ENCODE peak calls at places on chromosomes 2 and 18, in eight cellular contexts. One of them, this sample, is unnamed.

GRCh38 chr2:236507393-236508085 is 62.1 kb upstream of the ACKR3 start:
- DNase-seq in A549: no peak
- DNase-seq in K562: no peak
- DNase-seq in HCT116: no peak
- DNase-seq in IMR-90: no peak
- DNase-seq in HepG2: no peak
- DNase-seq in H1: peak; percentile 50
- DNase-seq in GM12878: no peak
- DNase-seq in this sample: peak; percentile 90

GRCh38 chr18:6159426-6159825 is 255.3 kb downstream of the L3MBTL4 start:
- DNase-seq in IMR-90: no peak
- DNase-seq in K562: no peak
- DNase-seq in GM12878: no peak
- DNase-seq in HepG2: no peak
- DNase-seq in A549: no peak
- DNase-seq in H1: no peak
- DNase-seq in HCT116: no peak
- DNase-seq in this sample: no peak

GRCh38 chr2:221102896-221103688 is 469.0 kb downstream of the EPHA4 start:
- DNase-seq in HCT116: no peak
- DNase-seq in K562: no peak
- DNase-seq in HepG2: no peak
- DNase-seq in GM12878: no peak
- DNase-seq in A549: no peak
- DNase-seq in IMR-90: no peak
- DNase-seq in H1: no peak
- DNase-seq in this sample: no peak

GRCh38 chr2:201266629-201267028 is 6.3 kb downstream of the CASP8 start:
- DNase-seq in A549: no peak
- DNase-seq in HCT116: no peak
- DNase-seq in IMR-90: no peak
- DNase-seq in HepG2: no peak
- DNase-seq in K562: no peak
- DNase-seq in H1: no peak
- DNase-seq in GM12878: no peak
- DNase-seq in this sample: no peak

GRCh38 chr2:98388601-98389247 is 42.5 kb downstream of the CNGA3 start:
- DNase-seq in HCT116: no peak
- DNase-seq in IMR-90: no peak
- DNase-seq in K562: no peak
- DNase-seq in HepG2: no peak
- DNase-seq in GM12878: no peak
- DNase-seq in H1: no peak
- DNase-seq in A549: no peak
- DNase-seq in this sample: no peak

GRCh38 chr2:160125828-160126227 is 63.4 kb upstream of the PLA2R1 start:
- DNase-seq in HepG2: no peak
- DNase-seq in A549: no peak
- DNase-seq in HCT116: no peak
- DNase-seq in H1: no peak
- DNase-seq in IMR-90: no peak
- DNase-seq in K562: no peak
- DNase-seq in GM12878: no peak
- DNase-seq in this sample: peak; percentile 72

GRCh38 chr2:46847726-46848421 is 67.7 kb downstream of the MCFD2 start:
- DNase-seq in HepG2: no peak
- DNase-seq in A549: no peak
- DNase-seq in GM12878: no peak
- DNase-seq in HCT116: no peak
- DNase-seq in H1: no peak
- DNase-seq in K562: no peak
- DNase-seq in IMR-90: peak; percentile 90
- DNase-seq in this sample: no peak

GRCh38 chr2:46909771-46910419 is 5.7 kb downstream of the MCFD2 start:
- DNase-seq in A549: peak; percentile 75
- DNase-seq in HepG2: peak; percentile 52
- DNase-seq in K562: no peak
- DNase-seq in HCT116: peak; percentile 94
- DNase-seq in IMR-90: peak; percentile 88
- DNase-seq in H1: no peak
- DNase-seq in GM12878: peak; percentile 76
- DNase-seq in this sample: no peak

GRCh38 chr2:34738691-34739090 is 1139.6 kb upstream of the FAM98A start:
- DNase-seq in HepG2: no peak
- DNase-seq in A549: no peak
- DNase-seq in HCT116: no peak
- DNase-seq in IMR-90: no peak
- DNase-seq in K562: no peak
- DNase-seq in GM12878: no peak
- DNase-seq in H1: no peak
- DNase-seq in this sample: peak; percentile 3

GRCh38 chr2:215357660-215358059 is 45.8 kb downstream of the ATIC start:
- DNase-seq in A549: no peak
- DNase-seq in K562: no peak
- DNase-seq in IMR-90: peak; percentile 54
- DNase-seq in HepG2: no peak
- DNase-seq in H1: no peak
- DNase-seq in HCT116: no peak
- DNase-seq in GM12878: no peak
- DNase-seq in this sample: no peak

GRCh38 chr2:238646803-238647202 is 201.1 kb upstream of the TWIST2 start:
- DNase-seq in H1: no peak
- DNase-seq in A549: no peak
- DNase-seq in HepG2: no peak
- DNase-seq in K562: no peak
- DNase-seq in IMR-90: no peak
- DNase-seq in GM12878: no peak
- DNase-seq in HCT116: no peak
- DNase-seq in this sample: no peak

DNA sequence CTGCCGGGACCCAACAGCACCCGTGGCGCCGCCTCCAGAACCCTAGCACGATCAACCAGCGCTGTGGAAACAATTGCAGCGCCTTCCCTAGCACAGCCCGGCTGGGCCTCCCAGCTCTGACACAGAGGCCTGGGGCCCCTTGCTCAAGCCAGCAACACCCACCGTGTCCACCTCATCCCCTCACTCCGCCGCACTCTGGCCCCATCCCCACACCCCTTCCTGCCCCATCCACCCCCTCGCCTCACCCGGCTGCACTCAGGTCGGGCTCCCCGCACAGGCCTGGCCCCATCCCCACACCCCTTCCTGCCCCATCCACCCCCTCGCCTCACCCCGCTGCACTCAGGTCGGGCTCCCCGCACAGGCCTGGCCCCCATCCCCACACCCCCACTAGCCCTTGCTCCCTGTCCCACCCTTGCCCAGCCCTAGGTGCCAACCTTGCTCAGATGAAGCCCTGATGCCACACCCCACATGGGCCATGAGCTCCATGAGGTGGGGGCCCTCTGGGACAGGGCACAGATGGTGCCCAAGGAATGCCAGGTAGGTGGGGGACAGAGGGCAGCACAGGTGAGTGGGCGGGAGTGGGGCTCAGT is 28.7 kb downstream of the KIF1A start:
- DNase-seq in IMR-90: no peak
- DNase-seq in HCT116: no peak
- DNase-seq in GM12878: no peak
- DNase-seq in HepG2: no peak
- DNase-seq in H1: no peak
- DNase-seq in K562: no peak
- DNase-seq in A549: no peak
- DNase-seq in this sample: no peak
- TF ChIP-seq RAD21 in IMR-90: no peak
- TF ChIP-seq RAD21 in HCT116: no peak
- TF ChIP-seq RAD21 in GM12878: no peak
- TF ChIP-seq RAD21 in HepG2: no peak
- TF ChIP-seq RAD21 in H1: no peak
- TF ChIP-seq RAD21 in K562: no peak
- TF ChIP-seq RAD21 in A549: no peak
- TF ChIP-seq RAD21 in this sample: no peak

GRCh38 chr2:108547606-108548005 is 13.3 kb downstream of the LIMS1 start:
- DNase-seq in GM12878: no peak
- DNase-seq in HepG2: no peak
- DNase-seq in HCT116: no peak
- DNase-seq in IMR-90: no peak
- DNase-seq in A549: no peak
- DNase-seq in K562: no peak
- DNase-seq in H1: no peak
- DNase-seq in this sample: no peak

GRCh38 chr2:108538000-108538625 is 3.8 kb downstream of the LIMS1 start:
- DNase-seq in IMR-90: no peak
- DNase-seq in HepG2: no peak
- DNase-seq in HCT116: no peak
- DNase-seq in A549: no peak
- DNase-seq in H1: no peak
- DNase-seq in K562: no peak
- DNase-seq in GM12878: no peak
- DNase-seq in this sample: no peak

GRCh38 chr2:108541451-108541850 is 7.2 kb downstream of the LIMS1 start:
- DNase-seq in GM12878: no peak
- DNase-seq in A549: no peak
- DNase-seq in H1: no peak
- DNase-seq in HepG2: no peak
- DNase-seq in K562: no peak
- DNase-seq in HCT116: no peak
- DNase-seq in IMR-90: no peak
- DNase-seq in this sample: no peak

GRCh38 chr2:108536911-108537310 is 2.6 kb downstream of the LIMS1 start:
- DNase-seq in A549: no peak
- DNase-seq in HepG2: no peak
- DNase-seq in IMR-90: no peak
- DNase-seq in H1: no peak
- DNase-seq in HCT116: no peak
- DNase-seq in K562: no peak
- DNase-seq in GM12878: no peak
- DNase-seq in this sample: no peak

DNA sequence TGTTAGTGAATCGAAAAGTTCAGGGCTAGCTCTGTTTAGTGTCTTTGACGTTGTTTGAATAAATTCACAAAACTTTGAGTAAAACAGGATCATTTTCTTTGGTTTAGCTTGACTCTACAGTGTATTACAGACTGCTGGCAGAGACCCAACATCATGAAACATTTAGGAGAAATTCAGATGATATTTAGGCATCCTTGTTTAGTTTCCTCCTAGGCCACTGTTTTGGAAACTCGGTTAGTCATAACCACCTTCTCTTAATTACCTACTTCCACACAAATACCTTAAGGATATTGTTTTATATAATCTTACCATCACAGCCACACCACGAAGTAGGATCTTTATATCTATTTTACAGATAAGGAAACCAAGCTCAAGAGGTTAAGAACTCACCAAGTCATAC is 7.8 kb downstream of the LIMS1 start:
- DNase-seq in IMR-90: peak; percentile 63
- DNase-seq in A549: no peak
- DNase-seq in K562: no peak
- DNase-seq in HepG2: no peak
- DNase-seq in HCT116: no peak
- DNase-seq in GM12878: no peak
- DNase-seq in H1: no peak
- DNase-seq in this sample: no peak
- TF ChIP-seq RAD21 in IMR-90: no peak
- TF ChIP-seq RAD21 in A549: no peak
- TF ChIP-seq RAD21 in K562: no peak
- TF ChIP-seq RAD21 in HepG2: no peak
- TF ChIP-seq RAD21 in HCT116: no peak
- TF ChIP-seq RAD21 in GM12878: no peak
- TF ChIP-seq RAD21 in H1: no peak
- TF ChIP-seq RAD21 in this sample: no peak

DNA sequence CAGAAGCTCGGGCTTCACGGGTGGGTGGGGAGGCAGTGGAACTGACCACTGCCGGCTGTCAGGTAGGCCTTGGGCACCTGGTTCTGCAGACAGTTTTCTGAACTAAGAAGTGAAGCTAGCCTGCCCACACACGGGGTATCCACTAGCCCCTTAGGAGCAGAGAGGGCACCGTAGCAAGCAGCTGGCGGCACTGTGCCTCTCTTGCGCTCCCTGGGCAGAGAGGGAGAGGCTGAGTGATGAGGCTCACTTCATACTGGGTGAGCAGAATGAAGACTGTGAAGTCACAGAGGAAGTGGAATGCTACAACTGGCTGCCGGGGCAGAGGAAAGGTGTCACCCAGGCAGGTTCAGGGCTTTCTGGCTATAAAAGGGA is 753 bp downstream of the ITPRIPL1 start:
- DNase-seq in GM12878: no peak
- DNase-seq in H1: no peak
- DNase-seq in IMR-90: no peak
- DNase-seq in A549: no peak
- DNase-seq in HepG2: no peak
- DNase-seq in HCT116: no peak
- DNase-seq in K562: no peak
- DNase-seq in this sample: peak; percentile 37
- TF ChIP-seq RAD21 in GM12878: no peak
- TF ChIP-seq RAD21 in H1: no peak
- TF ChIP-seq RAD21 in IMR-90: no peak
- TF ChIP-seq RAD21 in A549: no peak
- TF ChIP-seq RAD21 in HepG2: no peak
- TF ChIP-seq RAD21 in HCT116: no peak
- TF ChIP-seq RAD21 in K562: no peak
- TF ChIP-seq RAD21 in this sample: no peak

GRCh38 chr2:70977605-70978205 is 725 bp upstream of the ANKRD53 start:
- DNase-seq in H1: no peak
- DNase-seq in GM12878: no peak
- DNase-seq in K562: no peak
- DNase-seq in A549: no peak
- DNase-seq in HCT116: no peak
- DNase-seq in IMR-90: peak; percentile 93
- DNase-seq in HepG2: peak; percentile 36
- DNase-seq in this sample: peak; percentile 7
- TF ChIP-seq RAD21 in H1: no peak
- TF ChIP-seq RAD21 in GM12878: no peak
- TF ChIP-seq RAD21 in K562: no peak
- TF ChIP-seq RAD21 in A549: no peak
- TF ChIP-seq RAD21 in HCT116: no peak
- TF ChIP-seq RAD21 in IMR-90: no peak
- TF ChIP-seq RAD21 in HepG2: no peak
- TF ChIP-seq RAD21 in this sample: no peak

GRCh38 chr2:240429872-240430491 is 5.5 kb upstream of the GPC1 start:
- DNase-seq in K562: no peak
- DNase-seq in HepG2: peak; percentile 45
- DNase-seq in IMR-90: no peak
- DNase-seq in GM12878: no peak
- DNase-seq in A549: no peak
- DNase-seq in HCT116: no peak
- DNase-seq in H1: no peak
- DNase-seq in this sample: no peak

GRCh38 chr2:240431663-240432424 is 3.6 kb upstream of the GPC1 start:
- DNase-seq in HCT116: no peak
- DNase-seq in K562: no peak
- DNase-seq in GM12878: no peak
- DNase-seq in HepG2: no peak
- DNase-seq in IMR-90: no peak
- DNase-seq in H1: no peak
- DNase-seq in A549: no peak
- DNase-seq in this sample: no peak

GRCh38 chr2:240430595-240430994 is 4.9 kb upstream of the GPC1 start:
- DNase-seq in H1: no peak
- DNase-seq in HepG2: no peak
- DNase-seq in GM12878: no peak
- DNase-seq in K562: no peak
- DNase-seq in IMR-90: no peak
- DNase-seq in HCT116: no peak
- DNase-seq in A549: no peak
- DNase-seq in this sample: no peak

GRCh38 chr2:240432430-240432819 is 3.0 kb upstream of the GPC1 start:
- DNase-seq in HCT116: no peak
- DNase-seq in HepG2: no peak
- DNase-seq in H1: no peak
- DNase-seq in A549: no peak
- DNase-seq in IMR-90: no peak
- DNase-seq in K562: no peak
- DNase-seq in GM12878: no peak
- DNase-seq in this sample: no peak

GRCh38 chr2:240431276-240431662 is 4.2 kb upstream of the GPC1 start:
- DNase-seq in K562: no peak
- DNase-seq in H1: no peak
- DNase-seq in HCT116: no peak
- DNase-seq in A549: no peak
- DNase-seq in HepG2: no peak
- DNase-seq in GM12878: no peak
- DNase-seq in IMR-90: no peak
- DNase-seq in this sample: no peak
- TF ChIP-seq RAD21 in K562: no peak
- TF ChIP-seq RAD21 in H1: no peak
- TF ChIP-seq RAD21 in HCT116: no peak
- TF ChIP-seq RAD21 in A549: no peak
- TF ChIP-seq RAD21 in HepG2: no peak
- TF ChIP-seq RAD21 in GM12878: no peak
- TF ChIP-seq RAD21 in IMR-90: no peak
- TF ChIP-seq RAD21 in this sample: no peak

This sample was measured in SK-N-SH.